ENCODE peak calls at places on chromosome 19, in nine cellular contexts. B, W, E, O, J, U, H, Y and X are unnamed samples.
A peak's percentile ranks its signal among the peaks of the same experiment; 100 is the strongest.

GRCh38 chr19:28217064-28217463 is 995.9 kb downstream of the UQCRFS1 start:
- DNase-seq in B (no peak), W (no peak), E (no peak), O (no peak), J (no peak), U (no peak), H (no peak), Y (no peak), X (no peak)

GRCh38 chr19:19338082-19338481 is 17.5 kb downstream of the MAU2 start:
- DNase-seq in B (no peak), W (no peak), E (no peak), O (no peak), J (no peak), U (no peak), H (peak; percentile 18), Y (no peak), X (no peak)

GRCh38 chr19:44646049-44646416 is 2.3 kb downstream of the PVR start:
- DNase-seq in B (no peak), W (no peak), E (no peak), O (no peak), J (no peak), U (no peak), H (no peak), Y (no peak), X (no peak)

GRCh38 chr19:32652893-32653625 is 21.9 kb downstream of the ANKRD27 start:
- DNase-seq in B (no peak), W (no peak), E (peak; percentile 32), O (peak; percentile 43), J (peak; percentile 81), U (peak; percentile 60), H (peak; percentile 76), Y (peak; percentile 17), X (peak; percentile 74)

GRCh38 chr19:55118401-55118991 is 1.1 kb upstream of the PPP1R12C start:
- DNase-seq in B (no peak), W (no peak), E (peak; percentile 75), O (peak; percentile 43), J (no peak), U (no peak), H (peak; percentile 54), Y (peak; percentile 41), X (no peak)

GRCh38 chr19:50817941-50818858 is 5.4 kb downstream of the KLK1 start:
- DNase-seq in B (no peak), W (peak; percentile 59), E (no peak), O (no peak), J (peak; percentile 84), U (no peak), H (no peak), Y (no peak), X (no peak)

GRCh38 chr19:9995079-9995478 is 15.2 kb downstream of the COL5A3 start:
- DNase-seq in B (no peak), W (no peak), E (no peak), O (no peak), J (no peak), U (no peak), H (no peak), Y (no peak), X (no peak)

GRCh38 chr19:610071-610800 is 20.6 kb downstream of the HCN2 start:
- DNase-seq in B (no peak), W (no peak), E (no peak), O (no peak), J (no peak), U (no peak), H (no peak), Y (no peak), X (no peak)

GRCh38 chr19:33186835-33187540 is 7.1 kb upstream of the LRP3 start:
- DNase-seq in B (no peak), W (no peak), E (no peak), O (no peak), J (peak; percentile 43), U (no peak), H (no peak), Y (no peak), X (no peak)

GRCh38 chr19:45179063-45179847 is 671 bp downstream of the BLOC1S3 start:
- DNase-seq in B (no peak), W (no peak), E (peak; percentile 7), O (no peak), J (peak; percentile 82), U (peak; percentile 69), H (no peak), Y (no peak), X (peak; percentile 54)

GRCh38 chr19:18438331-18439024 is 545 bp upstream of the ISYNA1 start:
- DNase-seq in B (no peak), W (no peak), E (no peak), O (no peak), J (no peak), U (peak; percentile 74), H (no peak), Y (no peak), X (peak; percentile 60)

GRCh38 chr19:39428309-39429112 is 7.2 kb downstream of the RPS16 start:
- DNase-seq in B (peak; percentile 62), W (no peak), E (no peak), O (no peak), J (peak; percentile 66), U (peak; percentile 70), H (peak; percentile 95), Y (no peak), X (no peak)

GRCh38 chr19:45632468-45633196 is 6.6 kb downstream of the EML2 start:
- DNase-seq in B (peak; percentile 62), W (no peak), E (peak; percentile 58), O (peak; percentile 61), J (peak; percentile 80), U (peak; percentile 84), H (peak; percentile 90), Y (peak; percentile 18), X (peak; percentile 80)

GRCh38 chr19:18109731-18110671 is 12.4 kb downstream of the MAST3 start:
- DNase-seq in B (no peak), W (no peak), E (peak; percentile 54), O (peak; percentile 46), J (peak; percentile 87), U (peak; percentile 57), H (no peak), Y (no peak), X (no peak)

GRCh38 chr19:2491130-2491801 is 15.3 kb downstream of the GADD45B start:
- DNase-seq in B (peak; percentile 69), W (no peak), E (no peak), O (no peak), J (peak; percentile 96), U (no peak), H (peak; percentile 70), Y (no peak), X (no peak)

GRCh38 chr19:898663-899062 is 5.4 kb downstream of the RNU6-9 start:
- DNase-seq in B (no peak), W (no peak), E (peak; percentile 75), O (no peak), J (no peak), U (no peak), H (no peak), Y (no peak), X (no peak)

GRCh38 chr19:38060346-38060745 is 153.3 kb downstream of the SIPA1L3 start:
- DNase-seq in B (no peak), W (no peak), E (no peak), O (no peak), J (no peak), U (no peak), H (no peak), Y (no peak), X (no peak)

GRCh38 chr19:43574424-43575155 is 737 bp downstream of the XRCC1 start:
- DNase-seq in B (no peak), W (no peak), E (no peak), O (no peak), J (no peak), U (no peak), H (peak; percentile 10), Y (no peak), X (peak; percentile 90)

GRCh38 chr19:46860846-46861690 is at the start of gene ARHGAP35:
- DNase-seq in B (no peak), W (peak; percentile 72), E (peak; percentile 68), O (peak; percentile 47), J (peak; percentile 88), U (peak; percentile 76), H (no peak), Y (no peak), X (no peak)

GRCh38 chr19:38851622-38852230 is 1.9 kb upstream of the HNRNPL start:
- DNase-seq in B (peak; percentile 62), W (peak; percentile 94), E (peak; percentile 94), O (peak; percentile 93), J (peak; percentile 95), U (peak; percentile 93), H (peak; percentile 90), Y (peak; percentile 93), X (peak; percentile 94)

GRCh38 chr19:50025022-50025793 is at the start of gene VRK3:
- DNase-seq in B (peak; percentile 100), W (peak; percentile 100), E (peak; percentile 98), O (peak; percentile 99), J (peak; percentile 99), U (peak; percentile 96), H (peak; percentile 100), Y (peak; percentile 98), X (peak; percentile 100)

GRCh38 chr19:11421607-11422098 is 2.5 kb upstream of the RGL3 start:
- DNase-seq in B (no peak), W (no peak), E (no peak), O (peak; percentile 35), J (no peak), U (no peak), H (no peak), Y (no peak), X (no peak)

GRCh38 chr19:56132316-56132822 is 8.7 kb upstream of the ZNF444 start:
- DNase-seq in B (peak; percentile 16), W (no peak), E (no peak), O (no peak), J (no peak), U (no peak), H (peak; percentile 72), Y (no peak), X (no peak)

GRCh38 chr19:4985551-4985991 is 16.7 kb downstream of the KDM4B start:
- DNase-seq in B (no peak), W (no peak), E (no peak), O (no peak), J (no peak), U (no peak), H (no peak), Y (no peak), X (no peak)